ENCODE peak calls at places on chromosomes 6 and 20, in eight cellular contexts. O, U, E, I, T, Z, D and K are unnamed samples.

GRCh38 chr6:129845696-129846095 is 15.4 kb downstream of the TMEM244 start:
- DNase-seq in O (no peak), U (no peak), E (no peak), I (no peak), T (no peak), Z (no peak), D (no peak), K (no peak)

GRCh38 chr20:4813839-4814695 is 92.4 kb downstream of the PRND start:
- DNase-seq in O (no peak), U (no peak), E (peak), I (no peak), T (no peak), Z (peak), D (no peak), K (no peak)

GRCh38 chr20:49185071-49185757 is 2.9 kb downstream of the STAU1 start:
- DNase-seq in O (no peak), U (peak), E (no peak), I (no peak), T (no peak), Z (no peak), D (no peak), K (no peak)

GRCh38 chr6:153117986-153118886 is 12.8 kb downstream of the RGS17 start:
- DNase-seq in O (no peak), U (peak), E (peak), I (no peak), T (peak), Z (peak), D (peak), K (no peak)

GRCh38 chr6:111252451-111252850 is 165.1 kb downstream of the SLC16A10 start:
- DNase-seq in O (no peak), U (no peak), E (no peak), I (no peak), T (no peak), Z (no peak), D (no peak), K (no peak)

GRCh38 chr6:84581494-84582259 is 182.7 kb downstream of the TBX18 start:
- DNase-seq in O (no peak), U (peak), E (no peak), I (peak), T (peak), Z (peak), D (peak), K (no peak)

GRCh38 chr20:56630506-56631317 is 1.6 kb downstream of the TFAP2C start:
- DNase-seq in O (no peak), U (peak), E (no peak), I (no peak), T (no peak), Z (no peak), D (peak), K (no peak)

GRCh38 chr6:5894357-5894756 is 112.4 kb downstream of the NRN1 start:
- DNase-seq in O (no peak), U (no peak), E (no peak), I (no peak), T (no peak), Z (no peak), D (no peak), K (no peak)

GRCh38 chr6:1609662-1610496 is at the start of gene FOXC1:
- DNase-seq in O (peak), U (peak), E (peak), I (peak), T (peak), Z (peak), D (peak), K (peak)

GRCh38 chr20:3340443-3340842 is 67.0 kb downstream of the DNAAF9 start:
- DNase-seq in O (peak), U (no peak), E (no peak), I (no peak), T (no peak), Z (no peak), D (no peak), K (peak)

GRCh38 chr6:79034865-79035264 is 43.2 kb downstream of the PHIP start:
- DNase-seq in O (no peak), U (no peak), E (peak), I (no peak), T (no peak), Z (peak), D (peak), K (no peak)

GRCh38 chr20:38982291-38982690 is 20.1 kb downstream of the DHX35 start:
- DNase-seq in O (no peak), U (peak), E (no peak), I (no peak), T (no peak), Z (no peak), D (no peak), K (no peak)

GRCh38 chr6:8172510-8172909 is 70.2 kb upstream of the EEF1E1 start:
- DNase-seq in O (no peak), U (no peak), E (no peak), I (no peak), T (no peak), Z (no peak), D (no peak), K (no peak)

GRCh38 chr20:46215913-46216707 is 92.2 kb downstream of the CDH22 start:
- DNase-seq in O (no peak), U (peak), E (no peak), I (peak), T (peak), Z (peak), D (peak), K (no peak)

GRCh38 chr20:59175861-59176260 is 12.2 kb downstream of the ZNF831 start:
- DNase-seq in O (no peak), U (no peak), E (no peak), I (no peak), T (no peak), Z (no peak), D (no peak), K (no peak)

GRCh38 chr20:8744228-8744844 is 324.6 kb upstream of the PLCB4 start:
- DNase-seq in O (no peak), U (peak), E (no peak), I (no peak), T (no peak), Z (peak), D (no peak), K (no peak)

GRCh38 chr20:15756401-15756800 is 816.8 kb downstream of the KIF16B start:
- DNase-seq in O (no peak), U (no peak), E (no peak), I (no peak), T (no peak), Z (no peak), D (no peak), K (no peak)

GRCh38 chr20:15756001-15756400 is 817.2 kb downstream of the KIF16B start:
- DNase-seq in O (no peak), U (no peak), E (no peak), I (no peak), T (no peak), Z (no peak), D (no peak), K (no peak)

GRCh38 chr20:15760217-15760567 is 813.1 kb downstream of the KIF16B start:
- DNase-seq in O (no peak), U (no peak), E (no peak), I (no peak), T (no peak), Z (no peak), D (no peak), K (no peak)

GRCh38 chr20:15763344-15763743 is 809.9 kb downstream of the KIF16B start:
- DNase-seq in O (no peak), U (no peak), E (no peak), I (no peak), T (peak), Z (peak), D (peak), K (no peak)

GRCh38 chr20:15759546-15760216 is 813.6 kb downstream of the KIF16B start:
- DNase-seq in O (no peak), U (peak), E (no peak), I (no peak), T (no peak), Z (peak), D (no peak), K (no peak)
- TF ChIP-seq CTCF in O (no peak), U (no peak), E (no peak), I (no peak), T (peak), Z (no peak), D (no peak), K (no peak)

GRCh38 chr6:37698264-37699137 is 818 bp upstream of the MDGA1 start:
- DNase-seq in O (peak), U (peak), E (peak), I (no peak), T (no peak), Z (peak), D (no peak), K (peak)
- TF ChIP-seq CTCF in O (no peak), U (no peak), E (no peak), I (no peak), T (no peak), Z (no peak), D (no peak), K (no peak)

GRCh38 chr20:43721097-43721428 is 5.7 kb downstream of the GTSF1L start:
- DNase-seq in O (no peak), U (no peak), E (no peak), I (no peak), T (no peak), Z (no peak), D (no peak), K (no peak)

GRCh38 chr20:43722153-43722505 is 4.7 kb downstream of the GTSF1L start:
- DNase-seq in O (no peak), U (no peak), E (peak), I (no peak), T (no peak), Z (no peak), D (no peak), K (no peak)

GRCh38 chr20:43720007-43720406 is 6.8 kb downstream of the GTSF1L start:
- DNase-seq in O (no peak), U (no peak), E (no peak), I (no peak), T (no peak), Z (no peak), D (no peak), K (no peak)

GRCh38 chr20:43723194-43723593 is 3.6 kb downstream of the GTSF1L start:
- DNase-seq in O (no peak), U (no peak), E (no peak), I (no peak), T (no peak), Z (no peak), D (no peak), K (no peak)

DNA sequence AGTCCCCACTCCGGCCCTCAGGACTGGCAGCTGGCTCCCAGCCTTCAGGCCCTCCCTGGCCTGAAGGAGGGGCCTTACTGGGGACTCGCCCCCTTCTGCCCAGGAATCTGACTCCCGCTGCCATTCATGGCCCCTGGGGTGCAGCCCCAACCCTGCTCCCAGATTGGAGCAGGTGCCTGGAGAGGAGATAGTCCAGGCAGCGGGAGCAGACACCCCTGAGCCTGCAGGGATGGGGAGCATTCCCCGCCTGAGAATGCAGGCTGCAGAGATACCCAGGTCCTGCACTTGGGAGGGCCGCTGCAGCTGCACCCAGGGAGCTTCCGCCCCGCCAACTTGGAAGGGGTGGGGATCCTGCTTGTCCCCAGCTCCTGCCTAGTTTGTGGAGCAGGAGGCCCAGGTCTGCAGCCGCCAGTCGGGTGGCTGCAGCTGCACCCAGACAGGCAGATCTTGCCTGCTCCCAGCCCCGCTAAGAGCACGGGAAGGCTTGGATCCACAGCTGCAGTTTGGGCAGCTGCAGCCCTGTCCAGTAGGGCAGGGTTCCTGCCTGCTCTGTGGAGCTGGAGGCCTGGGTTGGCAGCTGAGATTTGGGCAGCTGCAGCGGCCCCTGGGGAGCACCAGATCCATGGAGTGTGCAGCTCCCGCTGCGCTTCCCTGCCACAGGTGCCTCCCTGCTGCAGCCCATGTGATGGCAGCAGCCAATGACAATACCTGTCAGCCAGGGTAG is 5.2 kb downstream of the GTSF1L start:
- DNase-seq in O (no peak), U (no peak), E (no peak), I (no peak), T (no peak), Z (no peak), D (no peak), K (no peak)
- TF ChIP-seq CTCF in O (no peak), U (no peak), E (no peak), I (no peak), T (no peak), Z (no peak), D (no peak), K (no peak)

DNA sequence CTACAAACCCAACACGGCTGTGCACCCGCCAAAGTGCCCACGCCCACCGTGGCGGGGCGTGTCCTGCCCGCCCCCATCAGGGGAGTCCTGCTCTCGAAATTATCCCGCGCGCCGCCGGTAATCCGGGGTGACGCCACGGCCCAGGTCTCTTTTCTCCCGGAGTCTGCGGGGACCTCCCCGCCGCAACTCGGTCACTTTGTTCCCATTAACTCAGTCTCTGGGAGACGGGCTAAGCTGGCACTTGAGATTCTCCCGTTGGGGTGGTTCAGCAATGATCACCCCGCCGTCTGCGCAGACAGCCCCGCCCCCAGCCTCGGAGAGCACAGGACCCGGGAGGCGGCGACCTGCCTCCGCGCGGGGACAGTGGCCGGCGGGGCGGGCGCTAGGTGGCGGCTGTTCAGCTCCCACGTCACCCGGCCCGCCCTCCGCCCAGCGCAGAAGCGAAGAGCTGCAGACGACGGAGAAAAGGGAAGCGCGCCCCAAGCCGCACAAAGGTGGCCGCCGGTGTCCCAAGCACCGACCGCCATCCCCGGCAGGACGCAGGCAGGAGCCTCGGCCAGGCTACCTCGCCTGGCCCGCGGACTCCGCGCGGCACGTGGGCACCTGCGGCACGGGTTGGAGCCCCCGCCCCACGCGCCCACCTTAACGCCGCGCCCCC is 31.5 kb downstream of the SF3B5 start:
- DNase-seq in O (peak), U (peak), E (peak), I (no peak), T (peak), Z (peak), D (peak), K (peak)
- TF ChIP-seq CTCF in O (no peak), U (no peak), E (peak), I (no peak), T (peak), Z (no peak), D (no peak), K (peak)

DNA sequence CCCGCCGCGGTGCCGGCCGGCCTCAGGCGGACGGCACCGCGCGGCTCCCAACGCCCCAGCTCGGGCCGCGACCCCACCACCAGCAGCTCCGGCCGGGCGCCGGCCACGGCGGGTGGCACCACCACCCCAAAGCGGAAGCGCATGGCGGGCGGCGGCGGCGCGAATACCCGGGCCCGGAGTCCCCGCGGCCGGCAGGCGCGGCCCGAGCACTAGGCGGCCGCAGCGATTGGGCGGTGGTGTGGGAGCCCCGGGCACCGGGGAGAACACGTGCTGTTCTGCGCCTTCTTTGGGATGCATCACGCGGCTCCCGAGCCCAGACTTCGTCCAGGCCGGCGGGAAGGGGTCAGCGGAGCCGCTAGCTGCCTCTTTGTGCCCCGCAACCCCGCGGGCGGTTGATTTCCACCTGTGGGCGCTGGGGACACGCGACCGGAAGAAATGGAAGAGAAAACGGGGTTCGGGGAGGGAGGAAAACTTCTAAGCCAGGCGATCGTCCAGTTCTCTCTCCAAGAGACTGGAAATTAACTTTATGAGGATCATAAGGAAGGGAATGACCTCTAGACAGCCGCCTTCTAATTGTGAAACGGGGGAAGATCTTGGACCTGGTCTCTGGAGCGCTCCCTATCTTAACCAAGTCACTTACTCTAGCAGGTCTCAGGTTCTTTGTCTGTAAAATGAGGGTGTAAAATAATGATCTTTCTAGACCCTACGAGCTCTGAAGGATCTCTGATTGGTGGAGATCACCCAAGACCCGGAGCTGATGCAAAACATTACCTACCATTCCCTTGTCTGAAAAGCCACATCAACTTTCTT is at the start of gene EPM2A:
- DNase-seq in O (peak), U (peak), E (peak), I (peak), T (peak), Z (peak), D (peak), K (peak)
- TF ChIP-seq CTCF in O (no peak), U (no peak), E (no peak), I (no peak), T (peak), Z (no peak), D (no peak), K (no peak)

DNA sequence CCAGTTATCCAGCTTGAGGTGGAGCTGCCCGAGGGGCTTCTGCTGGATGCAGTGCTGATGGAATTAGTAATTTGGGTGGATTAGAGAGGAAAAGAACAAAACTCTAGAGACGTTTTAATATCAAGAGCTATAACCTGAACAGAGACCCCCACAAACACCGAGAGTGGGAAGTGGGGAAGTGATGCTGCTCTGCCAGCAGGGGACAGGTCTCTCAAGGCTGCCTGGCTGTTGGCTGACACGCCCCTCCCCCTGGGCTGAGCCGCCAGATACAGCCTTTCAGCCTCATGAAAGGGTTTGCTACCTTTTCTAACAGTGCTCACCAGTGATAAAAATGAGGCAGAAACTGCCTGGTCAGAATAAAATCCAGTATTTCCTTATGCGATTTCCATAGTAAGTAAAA is 9.6 kb downstream of the LEMD2 start:
- DNase-seq in O (no peak), U (no peak), E (no peak), I (no peak), T (no peak), Z (no peak), D (no peak), K (no peak)
- TF ChIP-seq CTCF in O (no peak), U (peak), E (no peak), I (peak), T (peak), Z (no peak), D (no peak), K (no peak)

DNA sequence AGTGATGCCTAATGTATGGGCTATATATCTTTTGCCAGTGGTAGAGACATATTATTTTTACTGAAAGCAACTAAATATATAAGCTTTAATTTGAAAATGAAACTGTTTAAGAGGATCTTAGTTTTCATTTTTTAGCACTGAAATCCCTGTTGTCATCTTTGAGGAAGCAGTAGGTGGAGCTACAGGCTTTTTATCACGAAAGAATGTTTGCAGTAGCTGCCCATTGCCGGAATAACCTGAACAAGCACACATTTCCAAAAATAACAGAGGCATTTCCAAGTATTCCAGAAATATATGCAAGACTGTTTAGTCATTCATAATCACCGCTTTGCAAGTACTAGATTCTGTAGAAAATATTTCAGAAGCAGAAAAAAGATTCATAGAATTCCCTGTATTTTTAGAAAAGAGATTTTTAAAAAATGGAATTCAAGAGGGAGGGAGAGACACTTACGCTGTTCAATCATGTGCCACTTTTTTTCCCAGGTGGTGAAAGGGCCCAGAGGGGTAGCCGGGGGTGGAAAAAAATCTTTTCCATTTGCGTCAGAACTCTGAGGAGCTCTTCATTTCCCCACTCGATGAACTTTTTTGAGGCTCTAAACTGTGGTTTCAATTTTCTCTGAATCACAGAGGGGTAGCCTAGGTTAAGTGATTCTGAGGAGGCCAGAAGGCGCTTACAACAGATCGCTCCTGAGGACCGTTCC is 142.5 kb upstream of the FERMT1 start:
- DNase-seq in O (no peak), U (peak), E (peak), I (peak), T (peak), Z (peak), D (peak), K (no peak)
- TF ChIP-seq CTCF in O (no peak), U (peak), E (no peak), I (peak), T (peak), Z (peak), D (peak), K (peak)